ENCODE peak calls at places on chromosomes 5 and 9, in seven cellular contexts. W is NCI-H345; Z is SW480; P is stimulated activated CD4-positive, alpha-beta T cell treated with anti-CD3 and anti-CD28 coated beads, Interleukin-4, amount 100 ng/mL, for 24 hours; Q is trophoblast cell; F is activated CD8-positive, alpha-beta memory T cell treated with anti-CD3 and anti-CD28 coated beads, Interleukin-2, amount 50 U/mL, for 48 hours; M is stimulated activated CD8-positive, alpha-beta memory T cell treated with anti-CD3 and anti-CD28 coated beads, Interleukin-2, amount 100 ng/mL, for 1 hour. O is an unnamed sample.

GRCh38 chr9:89666950-89667349 is 62.1 kb downstream of the GADD45G start:
- DNase-seq in P (no peak), Z (no peak), W (no peak), F (no peak), M (no peak), Q (no peak), O (no peak)

GRCh38 chr5:148986636-148987035 is 76.2 kb downstream of the SH3TC2 start:
- DNase-seq in Q (no peak), M (no peak), Z (no peak), F (no peak), W (no peak), P (no peak), O (peak)

GRCh38 chr5:174720612-174721521 is 3.5 kb upstream of the MSX2 start:
- DNase-seq in M (no peak), P (no peak), W (no peak), F (no peak), Q (peak), Z (peak), O (no peak)

GRCh38 chr5:474826-475661 is 32.1 kb downstream of the EXOC3 start:
- DNase-seq in M (no peak), F (no peak), Z (no peak), P (no peak), Q (no peak), W (no peak), O (no peak)

GRCh38 chr5:39943811-39944210 is 519.0 kb upstream of the DAB2 start:
- DNase-seq in M (no peak), F (no peak), Z (no peak), P (no peak), Q (no peak), W (no peak), O (peak)

GRCh38 chr9:35829084-35829763 is at the start of gene TMEM8B:
- DNase-seq in W (peak), M (peak), Q (peak), Z (peak), F (peak), P (peak), O (peak)

GRCh38 chr9:99222416-99223280 is 566 bp downstream of the SEC61B start:
- DNase-seq in M (no peak), W (no peak), F (no peak), Z (no peak), Q (no peak), P (no peak), O (peak)

GRCh38 chr5:9658726-9659125 is 28.6 kb upstream of the TAS2R1 start:
- DNase-seq in W (no peak), F (no peak), P (no peak), M (no peak), Q (peak), Z (no peak), O (no peak)

GRCh38 chr5:1634337-1634661 is 110.5 kb upstream of the LPCAT1 start:
- DNase-seq in W (no peak), P (no peak), F (no peak), M (no peak), Z (no peak), Q (no peak), O (no peak)

GRCh38 chr9:35280394-35280793 is 118.6 kb downstream of the UNC13B start:
- DNase-seq in P (no peak), F (no peak), Q (no peak), M (no peak), W (no peak), Z (no peak), O (no peak)

GRCh38 chr5:337565-338130 is 16.1 kb downstream of the AHRR start:
- DNase-seq in Z (peak), F (no peak), P (no peak), M (no peak), Q (peak), W (peak), O (peak)

GRCh38 chr9:34558341-34558740 is 31.2 kb downstream of the CNTFR start:
- DNase-seq in M (no peak), F (no peak), W (no peak), P (no peak), Q (no peak), Z (no peak), O (no peak)

GRCh38 chr5:42483472-42484154 is 60.4 kb downstream of the GHR start:
- DNase-seq in M (no peak), F (no peak), Q (no peak), W (no peak), P (no peak), Z (no peak), O (no peak)

GRCh38 chr5:128613111-128613510 is 75.1 kb upstream of the FBN2 start:
- DNase-seq in Q (peak), P (no peak), W (no peak), Z (no peak), F (no peak), M (no peak), O (peak)

GRCh38 chr9:137176302-137177182 is 4.7 kb upstream of the TMEM210 start:
- DNase-seq in Q (peak), P (peak), Z (peak), F (no peak), M (no peak), W (no peak), O (peak)

GRCh38 chr9:129126789-129127618 is 15.8 kb downstream of the PTPA start:
- DNase-seq in M (no peak), Z (no peak), W (peak), F (no peak), P (no peak), Q (peak), O (no peak)

GRCh38 chr5:39566891-39567290 is 142.1 kb upstream of the DAB2 start:
- DNase-seq in M (no peak), W (no peak), Z (no peak), Q (no peak), F (no peak), P (no peak), O (no peak)

GRCh38 chr9:135670721-135671590 is 7.8 kb downstream of the LCN9 start:
- DNase-seq in F (no peak), Q (no peak), W (peak), P (no peak), M (no peak), Z (no peak), O (no peak)

GRCh38 chr9:124880501-124880900 is 18.6 kb downstream of the ARPC5L start:
- DNase-seq in W (no peak), F (no peak), M (no peak), P (no peak), Q (no peak), Z (no peak), O (no peak)

GRCh38 chr5:96614110-96614691 is 48.0 kb upstream of the CAST start:
- DNase-seq in M (no peak), P (peak), Q (peak), F (no peak), W (peak), Z (peak), O (peak)

GRCh38 chr5:107593009-107593408 is 77.7 kb downstream of the EFNA5 start:
- DNase-seq in Z (no peak), W (no peak), F (no peak), P (no peak), M (no peak), Q (no peak), O (no peak)

GRCh38 chr5:53479045-53479655 is 1.3 kb upstream of the FST start:
- DNase-seq in F (no peak), M (no peak), W (peak), P (no peak), Z (no peak), Q (no peak), O (peak)

GRCh38 chr5:142568271-142568995 is 117.5 kb downstream of the FGF1 start:
- DNase-seq in P (no peak), F (no peak), M (no peak), W (no peak), Z (no peak), Q (no peak), O (no peak)

GRCh38 chr9:95910023-95910706 is 34.7 kb downstream of the ERCC6L2 start:
- DNase-seq in M (no peak), W (no peak), F (no peak), Z (no peak), Q (no peak), P (no peak), O (peak)

GRCh38 chr9:111263116-111263515 is 66.9 kb downstream of the OR2K2 start:
- DNase-seq in P (no peak), Z (no peak), M (no peak), W (no peak), F (no peak), Q (no peak), O (no peak)

GRCh38 chr9:16414451-16414850 is 456.0 kb downstream of the BNC2 start:
- DNase-seq in Z (no peak), P (no peak), W (no peak), M (no peak), Q (no peak), F (no peak), O (peak)

GRCh38 chr5:93926831-93927600 is 185.6 kb upstream of the POU5F2 start:
- DNase-seq in F (no peak), Z (no peak), Q (no peak), P (no peak), W (no peak), M (no peak), O (peak)

GRCh38 chr9:15182003-15182695 is 124.9 kb downstream of the TTC39B start:
- DNase-seq in P (no peak), Q (no peak), Z (no peak), W (peak), F (no peak), M (no peak), O (no peak)

GRCh38 chr5:1106385-1107166 is 5.3 kb downstream of the SLC12A7 start:
- DNase-seq in Q (no peak), P (peak), Z (no peak), W (no peak), M (no peak), F (no peak), O (no peak)

O was measured in epithelial cell of esophagus.